ENCODE peak calls at places on chromosome 20, in ten cellular contexts. One of them, this sample, is unnamed.

GRCh38 chr20:21368791-21369190 is 28.5 kb downstream of the NKX2-4 start:
- DNase-seq in ELR: no peak
- DNase-seq in NB4: no peak
- DNase-seq in activated CD4-positive, alpha-beta T cell treated with anti-CD3 and anti-CD28 coated beads, Interleukin-2, amount 50 U/mL, for 24 hours: no peak
- DNase-seq in ovary: no peak
- DNase-seq in tibial nerve: no peak
- DNase-seq in T-helper 1 cell: no peak
- DNase-seq in lower leg skin: no peak
- DNase-seq in naive thymus-derived CD4-positive, alpha-beta T cell: no peak
- DNase-seq in left lung: no peak
- DNase-seq in this sample: no peak

GRCh38 chr20:40945754-40946451 is 82.7 kb upstream of the TOP1 start:
- DNase-seq in ELR: peak
- DNase-seq in NB4: peak
- DNase-seq in activated CD4-positive, alpha-beta T cell treated with anti-CD3 and anti-CD28 coated beads, Interleukin-2, amount 50 U/mL, for 24 hours: no peak
- DNase-seq in ovary: peak
- DNase-seq in tibial nerve: peak
- DNase-seq in T-helper 1 cell: no peak
- DNase-seq in lower leg skin: peak
- DNase-seq in naive thymus-derived CD4-positive, alpha-beta T cell: no peak
- DNase-seq in left lung: peak
- DNase-seq in this sample: peak

GRCh38 chr20:31652917-31653385 is 15.2 kb downstream of the COX4I2 start:
- DNase-seq in ELR: peak
- DNase-seq in NB4: no peak
- DNase-seq in activated CD4-positive, alpha-beta T cell treated with anti-CD3 and anti-CD28 coated beads, Interleukin-2, amount 50 U/mL, for 24 hours: no peak
- DNase-seq in ovary: no peak
- DNase-seq in tibial nerve: no peak
- DNase-seq in T-helper 1 cell: no peak
- DNase-seq in lower leg skin: no peak
- DNase-seq in naive thymus-derived CD4-positive, alpha-beta T cell: no peak
- DNase-seq in left lung: no peak
- DNase-seq in this sample: no peak

GRCh38 chr20:6632187-6632586 is 135.3 kb upstream of the BMP2 start:
- DNase-seq in ELR: no peak
- DNase-seq in NB4: peak
- DNase-seq in activated CD4-positive, alpha-beta T cell treated with anti-CD3 and anti-CD28 coated beads, Interleukin-2, amount 50 U/mL, for 24 hours: no peak
- DNase-seq in ovary: peak
- DNase-seq in tibial nerve: no peak
- DNase-seq in T-helper 1 cell: no peak
- DNase-seq in lower leg skin: peak
- DNase-seq in naive thymus-derived CD4-positive, alpha-beta T cell: no peak
- DNase-seq in left lung: no peak
- DNase-seq in this sample: no peak

GRCh38 chr20:1274485-1275313 is 8.6 kb downstream of the SNPH start:
- DNase-seq in ELR: no peak
- DNase-seq in NB4: no peak
- DNase-seq in activated CD4-positive, alpha-beta T cell treated with anti-CD3 and anti-CD28 coated beads, Interleukin-2, amount 50 U/mL, for 24 hours: no peak
- DNase-seq in ovary: no peak
- DNase-seq in tibial nerve: no peak
- DNase-seq in T-helper 1 cell: no peak
- DNase-seq in lower leg skin: no peak
- DNase-seq in naive thymus-derived CD4-positive, alpha-beta T cell: no peak
- DNase-seq in left lung: no peak
- DNase-seq in this sample: no peak

GRCh38 chr20:35887393-35888064 is 66.8 kb downstream of the SCAND1 start:
- DNase-seq in ELR: no peak
- DNase-seq in NB4: peak
- DNase-seq in activated CD4-positive, alpha-beta T cell treated with anti-CD3 and anti-CD28 coated beads, Interleukin-2, amount 50 U/mL, for 24 hours: no peak
- DNase-seq in ovary: no peak
- DNase-seq in tibial nerve: no peak
- DNase-seq in T-helper 1 cell: no peak
- DNase-seq in lower leg skin: no peak
- DNase-seq in naive thymus-derived CD4-positive, alpha-beta T cell: no peak
- DNase-seq in left lung: no peak
- DNase-seq in this sample: no peak

GRCh38 chr20:13464702-13465101 is 174.0 kb downstream of the TASP1 start:
- DNase-seq in ELR: peak
- DNase-seq in NB4: no peak
- DNase-seq in activated CD4-positive, alpha-beta T cell treated with anti-CD3 and anti-CD28 coated beads, Interleukin-2, amount 50 U/mL, for 24 hours: no peak
- DNase-seq in ovary: no peak
- DNase-seq in tibial nerve: no peak
- DNase-seq in T-helper 1 cell: no peak
- DNase-seq in lower leg skin: no peak
- DNase-seq in naive thymus-derived CD4-positive, alpha-beta T cell: no peak
- DNase-seq in left lung: no peak
- DNase-seq in this sample: no peak

GRCh38 chr20:63653041-63653973 is at the start of gene STMN3:
- DNase-seq in ELR: peak
- DNase-seq in NB4: peak
- DNase-seq in activated CD4-positive, alpha-beta T cell treated with anti-CD3 and anti-CD28 coated beads, Interleukin-2, amount 50 U/mL, for 24 hours: peak
- DNase-seq in ovary: peak
- DNase-seq in tibial nerve: peak
- DNase-seq in T-helper 1 cell: peak
- DNase-seq in lower leg skin: peak
- DNase-seq in naive thymus-derived CD4-positive, alpha-beta T cell: no peak
- DNase-seq in left lung: peak
- DNase-seq in this sample: peak

GRCh38 chr20:49593441-49594142 is 25.7 kb upstream of the PTGIS start:
- DNase-seq in ELR: peak
- DNase-seq in NB4: no peak
- DNase-seq in activated CD4-positive, alpha-beta T cell treated with anti-CD3 and anti-CD28 coated beads, Interleukin-2, amount 50 U/mL, for 24 hours: no peak
- DNase-seq in ovary: no peak
- DNase-seq in tibial nerve: no peak
- DNase-seq in T-helper 1 cell: peak
- DNase-seq in lower leg skin: no peak
- DNase-seq in naive thymus-derived CD4-positive, alpha-beta T cell: no peak
- DNase-seq in left lung: no peak
- DNase-seq in this sample: no peak

GRCh38 chr20:8994045-8994444 is 74.8 kb upstream of the PLCB4 start:
- DNase-seq in ELR: no peak
- DNase-seq in NB4: peak
- DNase-seq in activated CD4-positive, alpha-beta T cell treated with anti-CD3 and anti-CD28 coated beads, Interleukin-2, amount 50 U/mL, for 24 hours: no peak
- DNase-seq in ovary: no peak
- DNase-seq in tibial nerve: no peak
- DNase-seq in T-helper 1 cell: no peak
- DNase-seq in lower leg skin: no peak
- DNase-seq in naive thymus-derived CD4-positive, alpha-beta T cell: no peak
- DNase-seq in left lung: no peak
- DNase-seq in this sample: no peak

GRCh38 chr20:568097-568864 is 24.7 kb upstream of the CSNK2A1 start:
- DNase-seq in ELR: no peak
- DNase-seq in NB4: no peak
- DNase-seq in activated CD4-positive, alpha-beta T cell treated with anti-CD3 and anti-CD28 coated beads, Interleukin-2, amount 50 U/mL, for 24 hours: no peak
- DNase-seq in ovary: no peak
- DNase-seq in tibial nerve: no peak
- DNase-seq in T-helper 1 cell: no peak
- DNase-seq in lower leg skin: no peak
- DNase-seq in naive thymus-derived CD4-positive, alpha-beta T cell: no peak
- DNase-seq in left lung: no peak
- DNase-seq in this sample: no peak

GRCh38 chr20:10667077-10667401 is 6.8 kb downstream of the JAG1 start:
- DNase-seq in ELR: no peak
- DNase-seq in NB4: no peak
- DNase-seq in activated CD4-positive, alpha-beta T cell treated with anti-CD3 and anti-CD28 coated beads, Interleukin-2, amount 50 U/mL, for 24 hours: no peak
- DNase-seq in ovary: no peak
- DNase-seq in tibial nerve: no peak
- DNase-seq in T-helper 1 cell: no peak
- DNase-seq in lower leg skin: no peak
- DNase-seq in naive thymus-derived CD4-positive, alpha-beta T cell: no peak
- DNase-seq in left lung: no peak
- DNase-seq in this sample: peak

GRCh38 chr20:61251529-61252393 is at the start of gene CDH4:
- DNase-seq in ELR: peak
- DNase-seq in NB4: no peak
- DNase-seq in activated CD4-positive, alpha-beta T cell treated with anti-CD3 and anti-CD28 coated beads, Interleukin-2, amount 50 U/mL, for 24 hours: no peak
- DNase-seq in ovary: no peak
- DNase-seq in tibial nerve: no peak
- DNase-seq in T-helper 1 cell: no peak
- DNase-seq in lower leg skin: no peak
- DNase-seq in naive thymus-derived CD4-positive, alpha-beta T cell: no peak
- DNase-seq in left lung: no peak
- DNase-seq in this sample: no peak

GRCh38 chr20:48635791-48636267 is 192.0 kb downstream of the PREX1 start:
- DNase-seq in ELR: peak
- DNase-seq in NB4: peak
- DNase-seq in activated CD4-positive, alpha-beta T cell treated with anti-CD3 and anti-CD28 coated beads, Interleukin-2, amount 50 U/mL, for 24 hours: peak
- DNase-seq in ovary: no peak
- DNase-seq in tibial nerve: no peak
- DNase-seq in T-helper 1 cell: peak
- DNase-seq in lower leg skin: no peak
- DNase-seq in naive thymus-derived CD4-positive, alpha-beta T cell: peak
- DNase-seq in left lung: no peak
- DNase-seq in this sample: no peak

GRCh38 chr20:62621251-62622110 is 20.8 kb upstream of the SLCO4A1 start:
- DNase-seq in ELR: no peak
- DNase-seq in NB4: no peak
- DNase-seq in activated CD4-positive, alpha-beta T cell treated with anti-CD3 and anti-CD28 coated beads, Interleukin-2, amount 50 U/mL, for 24 hours: no peak
- DNase-seq in ovary: peak
- DNase-seq in tibial nerve: no peak
- DNase-seq in T-helper 1 cell: no peak
- DNase-seq in lower leg skin: no peak
- DNase-seq in naive thymus-derived CD4-positive, alpha-beta T cell: no peak
- DNase-seq in left lung: no peak
- DNase-seq in this sample: no peak

GRCh38 chr20:21465799-21466198 is 48.1 kb downstream of the NKX2-2 start:
- DNase-seq in ELR: no peak
- DNase-seq in NB4: no peak
- DNase-seq in activated CD4-positive, alpha-beta T cell treated with anti-CD3 and anti-CD28 coated beads, Interleukin-2, amount 50 U/mL, for 24 hours: no peak
- DNase-seq in ovary: no peak
- DNase-seq in tibial nerve: no peak
- DNase-seq in T-helper 1 cell: no peak
- DNase-seq in lower leg skin: no peak
- DNase-seq in naive thymus-derived CD4-positive, alpha-beta T cell: no peak
- DNase-seq in left lung: no peak
- DNase-seq in this sample: no peak

GRCh38 chr20:31573555-31574295 is 31.4 kb upstream of the ID1 start:
- DNase-seq in ELR: no peak
- DNase-seq in NB4: no peak
- DNase-seq in activated CD4-positive, alpha-beta T cell treated with anti-CD3 and anti-CD28 coated beads, Interleukin-2, amount 50 U/mL, for 24 hours: no peak
- DNase-seq in ovary: peak
- DNase-seq in tibial nerve: no peak
- DNase-seq in T-helper 1 cell: no peak
- DNase-seq in lower leg skin: no peak
- DNase-seq in naive thymus-derived CD4-positive, alpha-beta T cell: no peak
- DNase-seq in left lung: no peak
- DNase-seq in this sample: no peak

GRCh38 chr20:62305765-62306431 is 3.1 kb downstream of the ADRM1 start:
- DNase-seq in ELR: no peak
- DNase-seq in NB4: no peak
- DNase-seq in activated CD4-positive, alpha-beta T cell treated with anti-CD3 and anti-CD28 coated beads, Interleukin-2, amount 50 U/mL, for 24 hours: no peak
- DNase-seq in ovary: no peak
- DNase-seq in tibial nerve: no peak
- DNase-seq in T-helper 1 cell: no peak
- DNase-seq in lower leg skin: no peak
- DNase-seq in naive thymus-derived CD4-positive, alpha-beta T cell: no peak
- DNase-seq in left lung: no peak
- DNase-seq in this sample: no peak

GRCh38 chr20:9442858-9443257 is 71.5 kb upstream of the LAMP5 start:
- DNase-seq in ELR: peak
- DNase-seq in NB4: no peak
- DNase-seq in activated CD4-positive, alpha-beta T cell treated with anti-CD3 and anti-CD28 coated beads, Interleukin-2, amount 50 U/mL, for 24 hours: no peak
- DNase-seq in ovary: no peak
- DNase-seq in tibial nerve: no peak
- DNase-seq in T-helper 1 cell: no peak
- DNase-seq in lower leg skin: no peak
- DNase-seq in naive thymus-derived CD4-positive, alpha-beta T cell: no peak
- DNase-seq in left lung: no peak
- DNase-seq in this sample: no peak